ENCODE peak calls at places on chromosomes 1 and 21, in nine cellular contexts. E, M, R, H, S, W, G, T and X are unnamed samples.

GRCh38 chr1:165075725-165076370 is 280.7 kb downstream of the LMX1A start:
- DNase-seq in M (peak), R (no peak), E (peak), H (no peak), S (no peak), W (peak), G (no peak), T (peak), X (peak)

GRCh38 chr1:98316286-98316685 is 345.2 kb upstream of the SNX7 start:
- DNase-seq in R (no peak), E (no peak), G (no peak), W (peak), M (peak), S (no peak), H (no peak), T (peak), X (peak)

GRCh38 chr21:42160950-42161225 is 58.1 kb upstream of the ABCG1 start:
- DNase-seq in M (no peak), R (no peak), H (no peak), G (no peak), W (no peak), S (no peak), T (no peak), E (no peak), X (no peak)

GRCh38 chr1:189150624-189151023 is 1327.0 kb downstream of the BRINP3 start:
- DNase-seq in W (no peak), G (no peak), H (no peak), T (no peak), E (no peak), R (no peak), S (no peak), M (no peak), X (no peak)

GRCh38 chr1:59142663-59143487 is 154.0 kb upstream of the FGGY start:
- DNase-seq in E (no peak), M (peak), G (no peak), S (no peak), T (peak), H (no peak), W (peak), R (peak), X (peak)

GRCh38 chr1:98874828-98875227 is 129.8 kb downstream of the PLPPR5 start:
- DNase-seq in T (no peak), H (peak), S (no peak), E (no peak), W (no peak), R (no peak), G (no peak), M (no peak), X (no peak)

GRCh38 chr1:16717174-16718108 is 22.9 kb upstream of the RNU1-4 start:
- DNase-seq in S (peak), T (no peak), G (peak), H (peak), R (no peak), W (no peak), M (peak), E (peak), X (peak)

GRCh38 chr1:233087001-233087881 is 136.8 kb downstream of the NTPCR start:
- DNase-seq in H (no peak), W (no peak), T (no peak), E (no peak), G (no peak), R (no peak), S (no peak), M (no peak), X (no peak)

DNA sequence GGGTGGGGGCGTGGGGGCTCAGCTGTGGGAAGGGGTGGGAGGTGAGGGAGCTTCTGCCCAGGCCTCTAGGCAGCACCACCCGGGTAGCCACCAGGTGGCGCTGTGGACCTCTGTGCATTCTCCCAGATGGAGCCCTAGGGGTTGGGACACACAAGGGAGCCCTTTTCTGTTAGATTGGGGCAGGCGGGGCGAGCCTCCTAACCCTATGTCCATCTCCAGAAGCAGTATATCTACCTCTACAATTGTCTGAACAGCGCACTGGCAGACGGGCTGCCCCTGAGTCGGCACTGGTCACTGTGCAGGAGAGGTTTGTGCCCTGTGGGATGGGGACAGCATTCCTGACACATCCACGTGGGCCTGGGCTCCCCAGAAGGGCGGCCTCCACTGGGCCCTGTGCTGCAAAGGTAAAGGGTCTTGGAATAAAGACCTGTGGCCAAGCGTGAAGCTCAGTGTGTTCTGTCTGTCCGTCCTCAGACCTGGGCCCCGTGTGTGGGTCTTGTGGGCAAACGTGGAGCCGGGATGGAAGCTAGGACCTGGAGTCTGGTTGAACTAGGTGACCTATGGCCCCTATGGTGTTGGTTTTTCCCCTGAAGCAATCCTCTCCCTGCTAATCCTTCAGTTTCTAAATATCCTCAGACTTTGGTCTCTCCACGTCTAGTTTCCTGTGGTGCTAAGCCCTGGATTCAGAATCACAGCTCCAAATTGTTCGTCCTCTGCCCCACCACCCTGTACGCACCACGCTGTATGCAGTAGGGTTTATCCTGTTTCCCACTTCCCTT is 4.4 kb upstream of the LGR6 start:
- DNase-seq in W (peak), S (peak), H (peak), E (peak), G (peak), R (no peak), M (peak), T (peak), X (peak)
- TF ChIP-seq CTCF in W (peak), S (peak), H (peak), E (peak), G (peak), R (peak), M (peak), T (peak), X (peak)

DNA sequence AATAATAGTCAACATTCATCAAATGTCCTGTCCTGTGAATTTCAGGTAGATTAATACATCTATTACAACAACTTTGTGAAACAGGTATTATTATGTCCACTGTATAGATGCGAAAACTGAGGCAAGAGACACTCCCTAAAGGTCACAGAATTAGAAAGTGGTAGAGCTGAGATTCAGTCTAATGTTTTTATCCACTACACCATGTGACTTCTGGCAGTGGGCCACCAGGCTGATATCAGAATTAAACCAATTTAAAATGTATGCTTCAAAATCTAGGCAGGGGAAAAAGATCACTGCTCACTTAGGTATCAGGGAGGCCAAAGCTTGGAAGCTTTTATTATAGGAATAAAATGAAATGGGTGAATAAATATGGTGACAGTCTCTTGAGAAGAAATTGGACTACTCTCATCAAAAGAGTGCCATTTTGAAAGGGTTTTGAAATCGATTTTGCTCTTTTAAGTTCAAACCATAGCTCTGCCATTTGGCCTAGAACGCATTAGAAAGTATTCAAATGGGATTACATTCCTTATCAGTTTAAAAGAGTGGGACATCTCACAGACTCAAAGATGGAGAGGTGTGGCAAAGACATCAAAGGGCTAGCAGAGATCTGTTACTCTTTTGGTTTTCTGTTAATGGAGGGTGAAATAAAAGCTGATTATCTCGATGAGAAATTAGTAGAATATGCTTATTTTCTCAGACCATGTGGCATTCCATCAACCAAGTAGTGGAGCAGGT is 1.9 kb downstream of the DDAH1 start:
- DNase-seq in W (no peak), M (peak), H (no peak), G (no peak), T (no peak), R (no peak), E (no peak), S (no peak), X (no peak)
- H3K4me3 ChIP-seq in W (peak), M (peak), H (peak), G (peak), T (peak), R (no peak), E (no peak), S (peak), X (no peak)

GRCh38 chr1:36126005-36126716 is 1.1 kb upstream of the COL8A2 start:
- DNase-seq in S (no peak), T (no peak), M (no peak), G (no peak), E (no peak), W (no peak), R (no peak), H (no peak), X (no peak)
- TF ChIP-seq CTCF in S (no peak), T (no peak), M (no peak), G (no peak), E (no peak), W (no peak), R (no peak), H (no peak), X (no peak)

DNA sequence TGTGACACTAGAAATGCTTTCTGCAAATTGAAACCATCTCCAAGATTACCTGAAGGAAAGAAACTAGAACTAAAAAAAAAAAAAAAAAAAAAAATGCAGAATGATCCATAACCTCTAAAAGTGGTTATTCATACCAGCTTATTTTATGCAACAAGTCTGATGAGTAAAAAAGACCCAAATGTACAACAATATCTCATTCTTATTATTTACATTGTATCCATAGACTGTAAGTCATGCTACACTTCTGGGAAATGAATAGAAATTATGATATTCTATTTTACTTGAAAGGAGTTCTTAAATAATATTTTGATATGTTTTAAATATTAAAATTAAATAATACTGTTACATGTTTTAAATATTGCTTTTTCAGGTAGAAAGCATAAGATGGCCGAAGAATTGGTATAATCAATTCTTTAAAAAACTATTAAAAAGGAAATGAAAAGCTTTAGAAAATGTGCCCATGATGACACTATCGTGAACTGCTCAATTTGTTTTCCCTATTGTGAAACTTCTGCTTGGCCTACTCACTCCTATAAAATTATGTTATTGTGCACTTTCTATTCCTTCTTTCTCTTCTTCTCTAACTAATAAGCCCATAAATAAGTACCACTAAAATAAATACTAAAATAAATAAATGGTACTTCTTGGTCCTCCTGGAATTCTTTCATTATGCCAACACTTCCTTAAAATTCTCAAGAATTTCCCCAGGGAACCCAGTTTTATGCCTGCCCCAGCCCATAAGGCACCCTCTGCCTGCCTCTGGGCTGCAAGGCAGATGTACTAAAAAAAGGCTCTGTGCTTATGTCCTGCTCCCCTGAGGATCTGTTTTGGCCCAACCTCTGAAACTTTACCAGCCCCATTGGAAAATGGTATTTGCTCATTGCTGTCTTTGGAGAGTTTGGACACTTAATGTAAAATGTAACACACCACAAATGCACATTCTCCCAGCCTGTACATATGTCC is 18.1 kb downstream of the SAMSN1 start:
- DNase-seq in W (no peak), E (no peak), M (no peak), H (no peak), G (no peak), S (no peak), T (no peak), R (no peak), X (no peak)
- H3K4me3 ChIP-seq in W (no peak), E (no peak), M (no peak), H (no peak), G (no peak), S (no peak), T (no peak), R (no peak), X (no peak)

GRCh38 chr1:203083463-203083921 is 2.3 kb downstream of the MYOG start:
- DNase-seq in E (no peak), H (peak), G (no peak), S (no peak), W (no peak), R (no peak), T (no peak), M (no peak), X (no peak)

GRCh38 chr1:203082571-203083462 is 3.0 kb downstream of the MYOG start:
- DNase-seq in E (no peak), T (no peak), S (no peak), H (no peak), M (no peak), R (no peak), W (no peak), G (no peak), X (peak)

GRCh38 chr1:203085528-203086406 is at the start of gene MYOG:
- DNase-seq in R (no peak), E (no peak), M (no peak), S (peak), W (no peak), G (no peak), H (no peak), T (no peak), X (no peak)

GRCh38 chr1:203086992-203087763 is 1.4 kb upstream of the MYOG start:
- DNase-seq in H (no peak), R (no peak), S (no peak), M (no peak), G (no peak), W (no peak), E (no peak), T (no peak), X (no peak)

DNA sequence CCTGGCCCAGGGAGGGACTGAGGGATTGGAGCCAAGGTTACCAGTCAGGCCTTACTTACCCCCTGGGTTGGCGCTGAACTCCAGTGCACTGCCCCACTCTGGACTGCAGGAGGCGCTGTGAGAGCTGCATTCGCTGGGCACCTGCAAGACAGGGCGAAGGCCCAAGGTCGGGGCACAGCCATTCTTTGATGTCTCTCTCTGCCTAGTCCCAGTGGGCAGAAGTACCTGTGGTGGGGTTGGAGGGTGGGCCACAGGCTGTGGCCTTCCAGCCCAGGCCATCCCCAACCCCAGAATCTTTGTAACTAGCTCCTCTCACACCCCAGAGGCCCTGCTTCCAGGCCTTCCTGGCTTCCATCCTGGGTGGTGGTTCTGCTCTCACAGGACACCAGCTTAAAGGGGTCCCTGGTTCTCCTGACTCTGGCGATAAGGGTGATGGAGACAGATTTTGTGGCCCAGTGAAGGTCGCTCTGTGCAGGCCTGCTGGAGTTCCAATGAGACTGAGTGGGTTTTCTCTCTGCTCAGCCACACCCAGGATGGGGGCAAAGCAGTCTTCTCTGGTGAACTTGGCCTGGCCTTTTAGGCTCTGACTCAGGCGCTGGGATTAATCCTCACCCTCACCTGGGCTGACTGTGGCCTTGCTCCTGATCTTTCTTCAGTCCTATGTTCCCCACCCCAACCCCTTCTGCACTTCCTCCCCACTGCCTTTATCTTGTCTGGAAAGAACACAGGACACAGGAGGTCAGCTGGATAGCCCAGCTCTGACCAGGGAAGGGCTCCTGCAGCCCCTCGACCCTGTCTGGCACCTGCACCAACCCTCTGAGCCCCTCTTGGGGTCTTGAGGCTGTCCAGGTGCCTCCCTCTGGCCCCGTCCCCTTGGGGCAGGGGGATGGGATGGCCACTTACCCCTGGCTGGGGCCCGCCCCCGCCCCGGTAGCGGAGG is 954 bp downstream of the MYOG start:
- DNase-seq in M (peak), R (no peak), S (peak), T (no peak), H (no peak), G (no peak), E (peak), W (no peak), X (no peak)
- TF ChIP-seq CTCF in M (peak), R (peak), S (peak), T (peak), H (no peak), G (no peak), E (peak), W (peak), X (peak)

GRCh38 chr1:7783826-7784491 is at the start of gene PER3:
- DNase-seq in W (peak), M (peak), R (peak), E (peak), H (peak), S (peak), G (peak), T (peak), X (peak)

GRCh38 chr1:7786785-7787184 is 2.7 kb downstream of the PER3 start:
- DNase-seq in T (no peak), W (no peak), H (no peak), G (no peak), R (no peak), M (no peak), S (no peak), E (no peak), X (no peak)

GRCh38 chr1:7783178-7783711 is 846 bp upstream of the PER3 start:
- DNase-seq in G (peak), R (no peak), W (peak), H (peak), S (peak), E (peak), M (peak), T (peak), X (peak)

GRCh38 chr1:7784492-7785071 is 491 bp downstream of the PER3 start:
- DNase-seq in W (no peak), H (no peak), M (no peak), S (no peak), E (no peak), T (no peak), R (no peak), G (peak), X (no peak)

GRCh38 chr1:7785108-7785507 is 1.0 kb downstream of the PER3 start:
- DNase-seq in R (no peak), H (no peak), T (no peak), W (no peak), M (no peak), E (no peak), S (no peak), G (no peak), X (no peak)
- H3K4me3 ChIP-seq in R (peak), H (peak), T (no peak), W (no peak), M (no peak), E (no peak), S (peak), G (peak), X (no peak)

GRCh38 chr21:37166733-37167132 is 93.7 kb downstream of the TTC3 start:
- DNase-seq in W (no peak), T (no peak), R (no peak), G (no peak), H (no peak), S (no peak), E (peak), M (peak), X (peak)
- TF ChIP-seq CTCF in W (peak), T (peak), R (no peak), G (peak), H (no peak), S (peak), E (peak), M (peak), X (peak)

GRCh38 chr21:44684077-44684476 is 2.1 kb upstream of the KRTAP12-1 start:
- DNase-seq in H (no peak), R (no peak), S (no peak), G (peak), E (no peak), W (no peak), T (no peak), M (no peak), X (no peak)

GRCh38 chr21:44682580-44683151 is 703 bp upstream of the KRTAP12-1 start:
- DNase-seq in W (no peak), T (no peak), S (no peak), G (no peak), M (no peak), H (no peak), E (no peak), R (no peak), X (no peak)

GRCh38 chr21:44681152-44681551 is 811 bp downstream of the KRTAP12-1 start:
- DNase-seq in S (no peak), W (no peak), T (no peak), E (no peak), G (no peak), H (no peak), M (no peak), R (no peak), X (no peak)

GRCh38 chr21:44684483-44684882 is 2.5 kb upstream of the KRTAP12-1 start:
- DNase-seq in G (peak), S (no peak), E (no peak), T (no peak), M (no peak), H (no peak), W (no peak), R (no peak), X (no peak)

GRCh38 chr21:44681861-44682579 is at the start of gene KRTAP12-1:
- DNase-seq in G (no peak), R (no peak), E (no peak), M (no peak), T (no peak), W (no peak), S (no peak), H (no peak), X (no peak)
- H3K4me3 ChIP-seq in G (no peak), R (no peak), E (no peak), M (no peak), T (no peak), W (no peak), S (no peak), H (no peak), X (no peak)

GRCh38 chr1:1166642-1167415 is 6.9 kb upstream of the TTLL10 start:
- DNase-seq in G (peak), R (no peak), T (no peak), M (no peak), E (no peak), W (no peak), H (no peak), S (no peak), X (no peak)
- TF ChIP-seq CTCF in G (no peak), R (no peak), T (no peak), M (no peak), E (no peak), W (no peak), H (no peak), S (no peak), X (no peak)